ENCODE peak calls at places on chromosomes 13 and 19, in five cellular contexts. T, U, E, D and M are unnamed samples.

GRCh38 chr13:29457299-29457698 is 138.2 kb downstream of the SLC7A1 start:
- DNase-seq in E (no peak), T (peak), D (peak), U (no peak), M (no peak)

GRCh38 chr19:1073063-1073955 is 6.3 kb downstream of the ARHGAP45 start:
- DNase-seq in D (no peak), E (no peak), T (no peak), U (peak), M (no peak)

GRCh38 chr13:26806891-26807290 is 46.3 kb upstream of the GPR12 start:
- DNase-seq in T (no peak), U (no peak), E (no peak), D (no peak), M (no peak)

GRCh38 chr19:42159942-42160341 is 27.7 kb upstream of the POU2F2 start:
- DNase-seq in T (no peak), D (no peak), U (no peak), E (no peak), M (no peak)

GRCh38 chr13:77832339-77833100 is 86.1 kb downstream of the EDNRB start:
- DNase-seq in D (no peak), E (no peak), U (no peak), T (peak), M (no peak)

GRCh38 chr13:40102854-40103253 is 447.4 kb downstream of the COG6 start:
- DNase-seq in E (peak), U (peak), T (peak), D (peak), M (peak)

GRCh38 chr19:46442808-46443450 is 14.2 kb upstream of the PNMA8C start:
- DNase-seq in E (no peak), T (peak), U (no peak), D (peak), M (no peak)

GRCh38 chr19:29665215-29665825 is at the start of gene PLEKHF1:
- DNase-seq in E (peak), U (peak), D (peak), T (peak), M (peak)

GRCh38 chr13:59996461-59996860 is 167.3 kb downstream of the DIAPH3 start:
- DNase-seq in T (no peak), U (no peak), D (no peak), E (no peak), M (no peak)

GRCh38 chr19:21474671-21475181 is 30.7 kb upstream of the ZNF429 start:
- DNase-seq in E (peak), T (peak), U (peak), D (no peak), M (peak)

GRCh38 chr13:94413545-94413944 is 65.9 kb downstream of the DCT start:
- DNase-seq in T (no peak), D (no peak), E (no peak), U (no peak), M (no peak)

GRCh38 chr13:56988543-56988942 is 152.2 kb upstream of the PRR20A start:
- DNase-seq in T (no peak), U (no peak), E (no peak), D (no peak), M (no peak)
- TF ChIP-seq CTCF in T (no peak), U (no peak), E (no peak), D (no peak), M (no peak)

DNA sequence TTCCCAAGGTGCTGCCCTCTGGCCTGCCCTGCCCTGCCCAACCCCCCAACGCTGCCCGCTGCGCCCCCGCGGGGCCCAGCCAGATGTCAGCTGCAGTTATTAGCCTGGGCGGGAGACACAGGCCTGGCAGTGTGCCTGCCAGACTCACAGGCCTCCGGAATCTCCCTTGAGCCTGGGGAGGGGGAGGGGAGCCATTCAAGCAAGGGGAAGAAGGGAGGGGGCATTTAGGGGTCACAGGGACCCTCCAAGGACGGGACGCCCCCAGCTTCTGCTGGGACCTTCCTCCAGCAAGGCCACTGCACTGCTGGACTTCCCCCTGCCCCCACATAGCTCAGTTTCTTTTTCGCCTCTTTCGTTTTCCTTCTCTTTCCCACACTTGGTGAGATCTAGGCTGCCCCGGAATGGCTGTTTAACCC is 2.6 kb upstream of the JUNB start:
- DNase-seq in E (no peak), T (peak), D (peak), U (peak), M (peak)
- H3K4me3 ChIP-seq in E (no peak), T (peak), D (peak), U (no peak), M (peak)

DNA sequence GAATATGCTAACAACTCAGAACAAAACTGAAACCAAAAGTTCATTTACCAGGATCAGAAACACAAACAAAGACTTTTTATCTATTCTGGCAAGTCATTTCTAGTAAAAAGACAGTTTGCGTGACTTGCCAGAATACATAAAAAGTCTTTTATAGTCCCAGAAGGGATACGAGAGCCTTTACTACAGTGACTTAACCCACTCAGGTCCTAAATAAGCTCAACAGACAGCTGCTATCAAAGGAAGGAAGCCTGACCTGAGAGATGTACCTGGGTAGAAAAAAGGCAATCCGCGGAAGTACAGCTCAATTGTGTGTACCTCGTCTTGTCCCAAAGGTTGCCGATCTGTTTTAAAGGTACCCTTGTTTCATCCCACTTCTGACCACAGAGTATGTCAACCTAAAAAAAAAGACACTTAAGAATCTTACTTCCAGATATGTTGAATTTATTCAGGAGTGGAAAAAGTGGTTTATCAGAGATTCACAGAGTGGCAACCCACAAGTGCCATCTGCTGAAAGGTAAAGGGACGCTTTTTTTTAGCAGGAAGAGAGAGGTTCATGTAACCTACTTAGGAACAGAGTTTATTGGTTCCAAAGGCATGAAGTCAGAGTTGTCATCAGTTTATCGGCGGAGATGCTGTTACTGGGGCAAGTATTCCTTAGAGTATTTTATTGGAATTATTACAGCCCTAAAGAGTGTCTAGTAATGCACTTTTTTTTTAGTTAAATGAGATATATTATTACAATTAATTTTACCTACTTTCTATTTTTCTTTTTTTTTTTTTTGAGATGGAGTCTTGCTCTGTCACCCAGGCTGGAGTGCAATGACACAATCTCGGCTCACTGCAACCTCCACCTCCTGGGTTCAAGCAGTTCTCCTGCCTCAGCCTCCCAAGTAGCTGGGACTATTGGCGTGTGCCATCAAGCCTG is 69.7 kb upstream of the C1QTNF9B start:
- DNase-seq in D (no peak), U (no peak), T (peak), E (no peak), M (no peak)
- TF ChIP-seq CTCF in D (no peak), U (no peak), T (no peak), E (no peak), M (no peak)

GRCh38 chr13:53844747-53845146 is 816.1 kb downstream of the OLFM4 start:
- DNase-seq in D (no peak), U (no peak), E (no peak), T (no peak), M (no peak)
- H3K4me3 ChIP-seq in D (no peak), U (no peak), E (no peak), T (no peak), M (no peak)

GRCh38 chr19:16052353-16052752 is 23.9 kb upstream of the TPM4 start:
- DNase-seq in U (no peak), T (no peak), E (no peak), D (no peak), M (no peak)

GRCh38 chr19:16048583-16048982 is 27.7 kb upstream of the TPM4 start:
- DNase-seq in U (no peak), T (no peak), D (no peak), E (no peak), M (no peak)

GRCh38 chr19:16045893-16046292 is 30.4 kb upstream of the TPM4 start:
- DNase-seq in U (no peak), E (no peak), T (no peak), D (no peak), M (no peak)

GRCh38 chr19:16057062-16057461 is 19.2 kb upstream of the TPM4 start:
- DNase-seq in T (no peak), D (no peak), E (no peak), U (no peak), M (no peak)

DNA sequence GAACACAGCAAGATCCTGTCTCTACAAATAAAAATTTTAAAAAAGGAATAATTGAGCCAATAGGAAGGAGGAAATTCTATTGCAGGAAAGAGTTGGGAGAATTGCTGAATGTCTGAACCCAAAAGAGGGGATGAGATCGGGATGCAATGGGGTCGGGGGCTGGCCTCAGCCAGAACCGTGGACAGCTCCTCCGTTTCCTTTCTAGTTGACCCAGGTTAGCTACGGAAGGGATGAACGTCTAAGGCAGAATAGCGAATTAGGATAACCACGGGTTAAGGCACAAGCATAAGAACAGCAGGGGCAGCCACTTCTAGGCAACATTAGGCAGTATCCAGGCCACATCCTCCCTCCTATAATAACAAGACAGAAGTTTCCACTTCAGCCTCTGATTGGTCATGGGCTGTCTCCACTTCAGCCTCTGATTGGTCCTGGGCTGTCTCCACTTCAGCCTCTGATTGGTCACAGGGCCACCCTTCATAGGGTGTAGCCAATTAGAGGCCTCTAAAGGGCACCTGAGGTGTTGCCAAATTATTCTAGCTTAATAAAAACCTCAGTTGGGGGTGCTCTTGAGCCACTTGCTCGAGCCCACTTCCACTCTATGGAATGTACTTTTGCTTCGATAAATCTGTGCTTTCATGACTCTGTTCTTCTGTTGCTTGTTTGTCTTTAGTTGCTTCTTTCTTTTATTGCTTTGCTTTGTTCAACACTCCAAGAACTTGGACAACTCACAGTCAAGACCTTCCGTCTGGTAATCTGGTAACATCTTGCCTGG is 24.9 kb upstream of the TPM4 start:
- DNase-seq in D (peak), T (peak), U (no peak), E (no peak), M (no peak)
- TF ChIP-seq CTCF in D (no peak), T (no peak), U (no peak), E (no peak), M (no peak)